ENCODE peak calls at places on chromosomes 7 and 10, in seven cellular contexts. N is spleen, Q is esophagus muscularis mucosa, U is body of pancreas, X is IMR-90, H is A549, T is right lobe of liver. L is an unnamed sample.

GRCh38 chr10:103493362-103493871 is at the start of gene NEURL1:
- DNase-seq in N (peak; percentile 72), Q (no peak), U (peak; percentile 39), X (no peak), H (no peak), T (no peak), L (no peak)

GRCh38 chr10:99976886-99977391 is 32.8 kb downstream of the DNMBP start:
- DNase-seq in N (no peak), Q (no peak), U (no peak), X (peak; percentile 92), H (peak; percentile 82), T (no peak), L (peak; percentile 57)

GRCh38 chr7:141231018-141231792 is 157.3 kb downstream of the TMEM178B start:
- DNase-seq in N (no peak), Q (no peak), U (peak; percentile 53), X (peak; percentile 19), H (peak; percentile 50), T (no peak), L (peak; percentile 38)

GRCh38 chr7:111571720-111572119 is 9.4 kb upstream of the IMMP2L start:
- DNase-seq in N (no peak), Q (no peak), U (no peak), X (no peak), H (no peak), T (no peak), L (no peak)

GRCh38 chr10:43294241-43294658 is 27.4 kb upstream of the RASGEF1A start:
- DNase-seq in N (no peak), Q (no peak), U (no peak), X (no peak), H (no peak), T (no peak), L (no peak)

GRCh38 chr7:154253810-154254209 is 201.6 kb downstream of the DPP6 start:
- DNase-seq in N (no peak), Q (peak; percentile 70), U (no peak), X (no peak), H (no peak), T (no peak), L (no peak)

GRCh38 chr10:35546824-35547225 is 58.3 kb upstream of the GJD4 start:
- DNase-seq in N (no peak), Q (peak; percentile 66), U (no peak), X (peak; percentile 61), H (peak; percentile 86), T (no peak), L (no peak)

GRCh38 chr7:69428089-69428488 is 170.2 kb upstream of the AUTS2 start:
- DNase-seq in N (no peak), Q (no peak), U (no peak), X (no peak), H (no peak), T (no peak), L (no peak)

GRCh38 chr10:22550732-22551131 is 163.6 kb downstream of the PIP4K2A start:
- DNase-seq in N (peak; percentile 87), Q (no peak), U (peak; percentile 47), X (peak; percentile 4), H (peak; percentile 41), T (no peak), L (peak; percentile 32)

GRCh38 chr7:4171029-4171786 is 510.9 kb upstream of the FOXK1 start:
- DNase-seq in N (peak; percentile 58), Q (no peak), U (no peak), X (no peak), H (no peak), T (no peak), L (no peak)

GRCh38 chr7:127876393-127876792 is 154.8 kb downstream of the LRRC4 start:
- DNase-seq in N (no peak), Q (no peak), U (no peak), X (peak; percentile 75), H (no peak), T (no peak), L (no peak)

GRCh38 chr7:30331338-30331737 is 46.9 kb downstream of the ZNRF2 start:
- DNase-seq in N (no peak), Q (no peak), U (no peak), X (peak; percentile 50), H (no peak), T (no peak), L (no peak)

GRCh38 chr7:16636533-16637173 is 8.9 kb downstream of the ANKMY2 start:
- DNase-seq in N (no peak), Q (no peak), U (no peak), X (peak; percentile 77), H (no peak), T (no peak), L (no peak)

GRCh38 chr10:101630420-101630920 is 42.3 kb downstream of the DPCD start:
- DNase-seq in N (no peak), Q (no peak), U (no peak), X (no peak), H (no peak), T (no peak), L (no peak)

GRCh38 chr10:95319239-95319638 is 28.4 kb upstream of the PDLIM1 start:
- DNase-seq in N (no peak), Q (no peak), U (no peak), X (peak; percentile 33), H (no peak), T (no peak), L (no peak)

DNA sequence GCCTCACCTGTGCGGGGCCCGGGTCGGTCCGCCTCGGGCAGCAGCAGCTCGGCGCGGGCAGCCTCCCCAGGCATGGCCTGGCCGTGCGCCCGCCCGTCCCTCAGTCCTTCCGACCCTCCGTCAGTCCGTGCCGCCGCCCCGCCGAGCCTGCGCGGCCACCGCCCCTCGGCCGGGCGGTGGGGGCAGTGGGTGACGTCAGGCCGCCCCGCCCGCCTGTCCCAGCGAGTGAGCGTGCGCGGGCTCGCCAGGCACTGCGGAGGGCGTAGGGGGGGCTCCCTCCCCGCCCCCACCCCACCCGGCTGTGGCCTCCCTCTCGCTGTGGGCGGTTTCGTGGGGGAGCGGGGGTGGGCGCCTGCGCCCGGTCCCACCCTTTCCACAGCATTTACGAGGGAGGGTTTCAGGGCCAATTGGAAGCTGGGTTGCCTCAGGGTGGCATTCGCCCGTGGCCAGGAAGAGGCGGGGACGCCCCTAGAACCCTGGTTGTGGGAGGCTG is at the start of gene NACAD:
- DNase-seq in N (peak; percentile 77), Q (no peak), U (peak; percentile 57), X (peak; percentile 18), H (no peak), T (no peak), L (no peak)
- TF ChIP-seq POLR2A in N (no peak), Q (no peak), U (no peak), X (no peak), H (no peak), T (no peak), L (peak; percentile 71)

DNA sequence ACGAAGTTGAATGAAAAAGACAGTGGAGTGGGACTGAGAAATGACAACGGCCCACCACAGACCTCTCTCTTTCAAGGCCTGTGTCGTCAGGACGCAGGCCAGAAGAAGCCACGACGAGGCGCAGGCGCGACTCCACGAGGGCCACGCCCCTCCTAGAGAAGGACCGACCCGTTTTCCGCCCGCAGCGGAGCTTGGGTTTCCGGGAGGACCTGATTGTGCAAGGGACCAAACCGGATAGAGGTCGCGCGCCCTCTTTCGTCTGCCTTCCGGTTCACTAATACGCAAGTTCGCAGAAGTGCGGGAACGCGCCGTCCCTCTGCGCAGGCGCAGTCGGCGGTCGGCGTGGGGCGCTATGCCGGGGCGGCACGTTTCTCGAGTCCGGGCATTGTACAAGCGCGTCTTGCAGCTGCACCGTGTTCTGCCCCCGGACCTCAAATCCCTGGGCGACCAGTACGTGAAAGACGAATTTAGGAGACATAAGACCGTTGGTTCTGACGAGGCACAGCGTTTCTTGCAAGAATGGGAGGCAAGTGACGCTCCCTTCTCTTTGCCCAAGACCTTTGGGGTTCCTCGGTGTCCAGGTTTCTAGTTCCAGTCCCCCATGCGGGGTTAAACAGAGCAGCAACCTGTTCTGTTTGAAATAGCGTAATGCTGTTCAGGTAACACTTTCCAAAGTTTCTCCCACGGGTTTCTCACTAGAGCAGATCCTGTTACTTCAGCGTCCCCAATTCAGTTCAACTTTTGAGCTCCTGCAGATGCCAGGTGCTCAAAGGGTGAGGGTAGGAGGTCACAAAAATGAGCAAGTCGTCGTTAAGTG is at the start of gene SDHAF3:
- DNase-seq in N (peak; percentile 99), Q (peak; percentile 99), U (peak; percentile 98), X (peak; percentile 97), H (peak; percentile 99), T (peak; percentile 97), L (peak; percentile 34)
- TF ChIP-seq POLR2A in N (peak; percentile 58), Q (peak; percentile 58), U (peak; percentile 86), X (no peak), H (peak; percentile 96), T (peak; percentile 81), L (peak; percentile 64)

GRCh38 chr7:139033346-139034114 is 2.3 kb downstream of the ZC3HAV1L start:
- DNase-seq in N (no peak), Q (no peak), U (no peak), X (no peak), H (no peak), T (no peak), L (no peak)

GRCh38 chr7:139034855-139035587 is 821 bp downstream of the ZC3HAV1L start:
- DNase-seq in N (no peak), Q (no peak), U (peak; percentile 49), X (peak; percentile 27), H (peak; percentile 58), T (no peak), L (no peak)

GRCh38 chr7:139034336-139034735 is 1.5 kb downstream of the ZC3HAV1L start:
- DNase-seq in N (no peak), Q (no peak), U (no peak), X (peak; percentile 45), H (no peak), T (no peak), L (no peak)

GRCh38 chr7:139036901-139037300 is 1.1 kb upstream of the ZC3HAV1L start:
- DNase-seq in N (no peak), Q (no peak), U (no peak), X (no peak), H (no peak), T (no peak), L (no peak)

DNA sequence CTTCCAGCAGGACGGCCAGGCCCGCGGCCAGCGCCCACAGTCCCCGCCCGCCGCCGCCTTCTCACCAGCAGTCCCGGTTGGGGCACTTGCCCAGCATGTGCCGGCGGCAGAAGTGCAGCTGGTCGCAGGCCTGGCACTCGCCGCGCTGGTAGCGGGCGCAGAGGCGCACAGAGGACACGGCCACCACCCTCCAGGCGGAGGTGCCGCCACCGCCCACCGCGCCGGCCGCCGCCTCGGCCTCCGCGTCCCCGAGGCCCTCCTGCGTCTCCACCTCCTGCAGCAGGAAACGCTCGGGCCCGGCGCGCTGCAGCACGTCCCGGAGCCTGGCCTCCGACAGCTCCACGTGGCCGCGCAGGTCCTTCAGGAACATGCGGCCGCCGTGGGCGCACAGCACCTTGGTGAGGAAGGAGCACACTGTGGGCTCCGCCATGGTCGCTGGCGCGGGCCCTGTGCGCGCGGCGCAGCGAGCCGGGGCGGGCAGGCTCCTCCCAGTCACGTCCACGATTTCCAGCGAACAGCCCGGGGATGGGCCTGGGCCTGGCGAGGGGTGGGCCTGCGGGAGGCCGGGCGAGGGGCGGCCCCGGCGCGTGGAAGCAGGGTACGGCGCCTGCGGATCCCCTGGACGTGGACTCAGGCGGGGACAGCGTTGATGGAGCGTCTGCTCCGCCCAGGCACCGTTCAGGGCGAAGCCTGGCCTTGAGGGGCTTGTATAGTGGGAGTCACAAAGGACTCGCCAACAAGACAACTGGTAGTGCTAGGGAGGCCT is at the start of gene ZC3HAV1L:
- DNase-seq in N (peak; percentile 86), Q (no peak), U (peak; percentile 72), X (peak; percentile 63), H (peak; percentile 84), T (peak; percentile 66), L (no peak)
- TF ChIP-seq POLR2A in N (no peak), Q (no peak), U (peak; percentile 49), X (no peak), H (peak; percentile 94), T (peak; percentile 17), L (peak; percentile 52)

DNA sequence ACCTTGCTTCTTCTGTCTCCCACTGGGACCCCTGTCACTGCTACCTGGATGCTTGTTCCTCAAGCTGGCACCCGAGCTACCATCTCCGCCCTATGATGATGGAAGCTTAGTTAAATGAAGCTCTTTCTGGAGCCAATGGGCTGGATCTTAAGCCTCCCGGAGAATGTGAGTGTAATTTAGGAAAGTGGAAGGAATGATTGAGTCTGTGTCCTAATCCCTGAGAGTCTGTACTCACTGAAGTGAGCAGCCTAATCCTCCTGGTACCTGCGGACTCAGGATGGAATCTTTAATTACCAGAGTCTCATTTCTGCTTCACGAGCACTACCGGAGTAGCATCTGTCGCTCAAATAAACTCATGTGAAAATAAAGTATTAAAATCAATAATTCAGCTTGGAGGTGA is 255.5 kb downstream of the WDR37 start:
- DNase-seq in N (no peak), Q (no peak), U (no peak), X (no peak), H (no peak), T (no peak), L (no peak)
- TF ChIP-seq POLR2A in N (no peak), Q (no peak), U (no peak), X (no peak), H (no peak), T (no peak), L (no peak)